ENCODE peak calls at places on chromosomes 11 and 22, in six cellular contexts. S, D, A, M, R and P are unnamed samples.

GRCh38 chr22:39244496-39245129 is at the start of gene PDGFB:
- DNase-seq in S (no peak), D (no peak), A (no peak), M (no peak), R (peak), P (peak)

GRCh38 chr11:94106699-94107098 is 21.9 kb upstream of the PANX1 start:
- DNase-seq in S (no peak), D (no peak), A (no peak), M (no peak), R (no peak), P (no peak)

GRCh38 chr11:70194792-70195791 is 8.0 kb upstream of the FADD start:
- DNase-seq in S (no peak), D (no peak), A (no peak), M (no peak), R (no peak), P (no peak)

GRCh38 chr11:120191058-120191457 is 19.8 kb upstream of the OAF start:
- DNase-seq in S (no peak), D (no peak), A (no peak), M (no peak), R (no peak), P (no peak)

GRCh38 chr11:120625565-120625964 is 114.0 kb downstream of the GRIK4 start:
- DNase-seq in S (no peak), D (no peak), A (no peak), M (no peak), R (no peak), P (no peak)

GRCh38 chr22:38412435-38413084 is 42.4 kb downstream of the KCNJ4 start:
- DNase-seq in S (peak), D (no peak), A (no peak), M (peak), R (peak), P (no peak)

GRCh38 chr11:2933376-2934056 is 4.3 kb upstream of the PHLDA2 start:
- DNase-seq in S (peak), D (no peak), A (peak), M (peak), R (peak), P (peak)

GRCh38 chr22:19810381-19811141 is 44.1 kb downstream of the GNB1L start:
- DNase-seq in S (peak), D (no peak), A (peak), M (no peak), R (no peak), P (peak)

GRCh38 chr11:76730887-76731286 is 52.3 kb upstream of the TSKU start:
- DNase-seq in S (no peak), D (no peak), A (no peak), M (no peak), R (no peak), P (no peak)

GRCh38 chr11:69101100-69101791 is 52.5 kb downstream of the TPCN2 start:
- DNase-seq in S (peak), D (peak), A (peak), M (peak), R (peak), P (peak)

GRCh38 chr11:125091877-125092664 is 19.4 kb downstream of the TMEM218 start:
- DNase-seq in S (no peak), D (no peak), A (no peak), M (no peak), R (no peak), P (no peak)

GRCh38 chr11:69403556-69404215 is 77.8 kb upstream of the LINC01488 start:
- DNase-seq in S (no peak), D (no peak), A (peak), M (no peak), R (no peak), P (peak)

GRCh38 chr11:61281581-61282250 is 13.4 kb downstream of the VWCE start:
- DNase-seq in S (peak), D (peak), A (no peak), M (peak), R (peak), P (peak)

GRCh38 chr11:56700919-56701485 is 2.1 kb downstream of the OR9G1 start:
- DNase-seq in S (no peak), D (no peak), A (no peak), M (no peak), R (no peak), P (no peak)

DNA sequence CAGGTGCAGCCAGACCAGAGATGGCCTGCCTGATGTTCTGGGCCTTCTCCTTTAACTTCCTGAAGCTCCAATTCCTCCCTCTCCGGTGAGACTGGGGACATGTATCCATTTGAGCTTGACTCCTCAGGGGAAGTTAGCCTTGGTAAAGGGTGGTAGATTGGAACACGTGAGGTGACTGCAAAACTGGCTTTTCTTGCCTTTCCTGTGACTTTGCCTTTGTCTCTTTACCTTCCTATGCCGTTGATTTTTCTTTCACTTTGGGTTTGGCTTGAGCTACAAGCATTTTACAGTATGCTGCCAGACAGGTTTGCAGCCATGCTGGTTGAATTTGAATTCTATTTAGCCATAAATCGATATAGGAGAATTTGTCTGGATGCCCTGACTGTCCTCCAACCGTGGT is 16.8 kb upstream of the GLYATL1 start:
- DNase-seq in S (no peak), D (no peak), A (no peak), M (no peak), R (no peak), P (no peak)
- H2AFZ ChIP-seq in S (no peak), D (no peak), A (no peak), M (no peak), R (no peak), P (no peak)

GRCh38 chr11:64304316-64305072 is 830 bp upstream of the ESRRA start:
- DNase-seq in S (peak), D (peak), A (peak), M (peak), R (peak), P (peak)

GRCh38 chr11:64305691-64306562 is 603 bp downstream of the ESRRA start:
- DNase-seq in S (peak), D (peak), A (peak), M (peak), R (peak), P (peak)

GRCh38 chr11:64306563-64306875 is 1.2 kb downstream of the ESRRA start:
- DNase-seq in S (no peak), D (no peak), A (no peak), M (no peak), R (no peak), P (no peak)

GRCh38 chr11:64304032-64304315 is 1.4 kb upstream of the ESRRA start:
- DNase-seq in S (no peak), D (no peak), A (no peak), M (no peak), R (no peak), P (no peak)

GRCh38 chr11:64305075-64305690 is at the start of gene ESRRA:
- DNase-seq in S (peak), D (peak), A (peak), M (peak), R (peak), P (peak)
- H3K4ac ChIP-seq in S (peak), D (no peak), A (peak), M (peak), R (peak), P (peak)

GRCh38 chr11:126281666-126282175 is 1.2 kb upstream of the TIRAP start:
- DNase-seq in S (no peak), D (no peak), A (no peak), M (no peak), R (no peak), P (no peak)
- H2AFZ ChIP-seq in S (no peak), D (peak), A (peak), M (peak), R (no peak), P (no peak)

GRCh38 chr22:21867528-21868266 is at the start of gene MAPK1:
- DNase-seq in S (peak), D (peak), A (peak), M (peak), R (peak), P (peak)

GRCh38 chr22:21868651-21869050 is 1.2 kb upstream of the MAPK1 start:
- DNase-seq in S (no peak), D (no peak), A (no peak), M (no peak), R (no peak), P (no peak)

GRCh38 chr22:21865041-21865440 is 2.4 kb downstream of the MAPK1 start:
- DNase-seq in S (no peak), D (no peak), A (peak), M (no peak), R (no peak), P (peak)

GRCh38 chr22:21862386-21863242 is 4.8 kb downstream of the MAPK1 start:
- DNase-seq in S (no peak), D (no peak), A (no peak), M (no peak), R (no peak), P (no peak)

DNA sequence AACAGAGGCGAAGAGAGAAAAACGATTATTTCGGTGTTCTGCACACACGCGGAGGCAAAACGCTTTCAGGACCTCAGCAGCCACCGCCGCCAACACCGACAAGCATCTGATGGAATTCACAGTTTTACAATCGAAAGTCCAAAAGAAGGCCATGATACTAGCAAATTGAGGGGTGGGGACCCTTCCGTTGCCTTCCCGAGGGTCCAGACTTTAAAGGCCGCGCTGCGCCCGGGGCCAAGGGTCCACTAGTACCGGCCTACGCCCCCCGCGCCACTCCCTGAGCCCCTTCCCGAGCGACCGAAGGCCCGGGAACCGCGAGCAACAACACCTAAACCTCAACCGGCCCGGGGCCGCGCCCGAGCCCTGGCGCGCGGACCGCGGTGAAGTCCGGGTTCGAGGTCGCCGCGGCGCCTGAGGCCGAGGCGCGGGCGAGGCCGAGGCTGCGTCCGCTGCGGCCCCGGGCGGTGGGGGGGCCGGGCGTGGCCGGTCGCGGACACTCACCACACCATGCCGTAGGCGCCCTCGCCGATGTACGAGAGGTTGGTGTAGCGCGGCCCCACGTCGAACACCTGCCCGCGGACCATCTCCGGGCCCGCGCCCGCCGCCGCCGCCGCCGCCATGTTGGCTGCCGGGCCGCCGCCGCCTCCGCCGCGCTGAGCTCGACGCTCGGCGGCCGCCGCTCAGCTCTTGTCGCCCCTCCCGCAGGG is 471 bp downstream of the MAPK1 start:
- DNase-seq in S (no peak), D (peak), A (no peak), M (peak), R (no peak), P (no peak)
- H3K4ac ChIP-seq in S (no peak), D (peak), A (peak), M (no peak), R (peak), P (peak)

DNA sequence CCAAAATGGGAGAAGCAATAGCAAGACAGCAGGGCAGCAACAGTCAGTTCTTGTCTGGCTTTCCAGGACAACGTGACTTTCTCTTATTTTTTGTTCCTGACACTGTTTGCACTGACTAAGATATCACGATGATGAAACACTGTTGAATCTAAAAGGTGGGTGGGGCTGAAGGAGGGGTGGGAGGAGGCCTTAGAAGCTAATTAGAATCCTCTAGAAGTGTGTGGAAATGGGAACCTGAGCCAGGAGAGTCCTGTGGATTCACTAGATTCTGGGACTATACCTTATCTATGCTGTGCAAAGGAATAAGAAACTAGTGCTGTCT is 300.3 kb downstream of the ST3GAL4 start:
- DNase-seq in S (no peak), D (no peak), A (peak), M (no peak), R (no peak), P (no peak)
- H2AFZ ChIP-seq in S (no peak), D (no peak), A (peak), M (peak), R (no peak), P (no peak)

DNA sequence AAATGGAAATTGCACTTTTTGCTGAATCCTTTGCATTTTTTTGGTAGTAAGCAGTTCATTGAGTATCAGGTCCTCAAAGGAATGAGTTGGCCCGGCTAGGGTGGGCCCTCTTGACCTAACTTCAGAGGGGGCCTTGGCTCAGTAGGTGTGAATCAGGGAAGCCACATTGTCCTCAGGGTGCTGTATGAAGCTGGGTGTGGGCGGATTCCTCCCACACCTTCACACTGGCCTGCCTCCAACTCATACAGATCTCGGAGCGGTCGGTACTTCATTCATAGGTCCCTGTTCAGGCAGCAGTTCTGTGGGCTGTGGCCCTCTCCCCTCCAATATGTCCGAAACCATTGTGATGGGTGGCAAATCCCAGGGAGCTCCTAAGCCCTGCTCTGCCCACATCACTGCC is 47.4 kb upstream of the OR4B1 start:
- DNase-seq in S (no peak), D (no peak), A (no peak), M (no peak), R (no peak), P (peak)
- H3K4ac ChIP-seq in S (no peak), D (no peak), A (peak), M (no peak), R (no peak), P (no peak)

GRCh38 chr22:21755855-21756284 is 20.3 kb upstream of the YPEL1 start:
- DNase-seq in S (no peak), D (no peak), A (peak), M (no peak), R (no peak), P (peak)

GRCh38 chr22:21753374-21754111 is 17.9 kb upstream of the YPEL1 start:
- DNase-seq in S (no peak), D (no peak), A (no peak), M (no peak), R (no peak), P (no peak)

GRCh38 chr22:21752276-21752675 is 16.7 kb upstream of the YPEL1 start:
- DNase-seq in S (no peak), D (no peak), A (no peak), M (no peak), R (no peak), P (no peak)

GRCh38 chr22:21758056-21758455 is 22.5 kb upstream of the YPEL1 start:
- DNase-seq in S (no peak), D (no peak), A (no peak), M (no peak), R (no peak), P (no peak)

DNA sequence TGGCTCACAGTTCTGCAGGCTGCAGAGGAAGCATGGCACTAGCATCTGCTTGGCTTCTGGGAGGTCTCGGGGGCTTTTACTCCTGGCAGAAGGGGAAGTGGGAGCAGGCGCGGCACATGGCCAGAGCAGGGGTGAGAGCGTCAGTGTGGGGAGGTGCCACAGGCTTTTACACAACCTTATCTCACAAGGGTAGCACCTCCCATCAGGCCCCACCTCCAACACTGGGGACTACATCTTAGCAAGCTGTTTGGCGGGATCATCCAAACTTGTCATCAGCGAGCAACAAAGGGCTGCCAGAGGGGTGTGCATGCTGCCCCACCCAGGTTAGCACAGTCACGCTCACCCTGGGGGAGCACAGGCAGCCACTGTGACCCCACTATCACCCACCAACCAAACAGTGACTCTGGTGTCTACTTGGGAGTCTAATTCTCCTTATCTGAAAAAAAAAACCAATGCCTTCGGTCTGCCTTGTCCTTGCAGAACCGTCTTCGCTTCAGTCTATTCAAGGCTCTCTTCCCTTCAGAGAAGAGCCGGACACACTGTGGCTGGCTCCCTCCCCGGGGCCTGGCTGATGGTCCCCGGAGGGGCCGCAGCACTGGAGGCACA is 19.0 kb upstream of the YPEL1 start:
- DNase-seq in S (no peak), D (no peak), A (peak), M (no peak), R (no peak), P (no peak)
- H2AFZ ChIP-seq in S (no peak), D (no peak), A (no peak), M (no peak), R (no peak), P (no peak)

GRCh38 chr11:6611092-6612007 is 666 bp downstream of the TAF10 start:
- DNase-seq in S (peak), D (no peak), A (peak), M (peak), R (no peak), P (peak)
- H3K4ac ChIP-seq in S (no peak), D (no peak), A (peak), M (no peak), R (peak), P (peak)

GRCh38 chr11:16336721-16337120 is 19.6 kb downstream of the SOX6 start:
- DNase-seq in S (no peak), D (no peak), A (no peak), M (no peak), R (no peak), P (no peak)
- H2AFZ ChIP-seq in S (no peak), D (no peak), A (no peak), M (no peak), R (no peak), P (no peak)